ENCODE peak calls at places on chromosomes 11 and 22, in seven cellular contexts. One of them, this sample, is unnamed.

GRCh38 chr11:85947431-85948272 is 92.5 kb downstream of the CCDC83 start:
- DNase-seq in activated CD4-positive, alpha-beta T cell treated with anti-CD3 and anti-CD28 coated beads for 24 hours: peak
- DNase-seq in left ventricle myocardium inferior: no peak
- DNase-seq in NCI-H345: no peak
- DNase-seq in effector memory CD8-positive, alpha-beta T cell: no peak
- DNase-seq in hypothalamus: no peak
- DNase-seq in anterior cingulate cortex: no peak
- DNase-seq in this sample: peak

GRCh38 chr11:23961503-23962338 is 535.1 kb upstream of the LUZP2 start:
- DNase-seq in hypothalamus: no peak
- DNase-seq in anterior cingulate cortex: no peak
- DNase-seq in left ventricle myocardium inferior: no peak
- DNase-seq in NCI-H345: no peak
- DNase-seq in activated CD4-positive, alpha-beta T cell treated with anti-CD3 and anti-CD28 coated beads for 24 hours: no peak
- DNase-seq in effector memory CD8-positive, alpha-beta T cell: no peak
- DNase-seq in this sample: no peak

GRCh38 chr11:35040221-35040942 is 98.6 kb upstream of the CD44 start:
- DNase-seq in left ventricle myocardium inferior: no peak
- DNase-seq in hypothalamus: no peak
- DNase-seq in effector memory CD8-positive, alpha-beta T cell: peak
- DNase-seq in NCI-H345: no peak
- DNase-seq in activated CD4-positive, alpha-beta T cell treated with anti-CD3 and anti-CD28 coated beads for 24 hours: peak
- DNase-seq in anterior cingulate cortex: no peak
- DNase-seq in this sample: peak

GRCh38 chr11:66815646-66816045 is 27.6 kb upstream of the RCE1 start:
- DNase-seq in anterior cingulate cortex: no peak
- DNase-seq in hypothalamus: no peak
- DNase-seq in NCI-H345: no peak
- DNase-seq in activated CD4-positive, alpha-beta T cell treated with anti-CD3 and anti-CD28 coated beads for 24 hours: no peak
- DNase-seq in effector memory CD8-positive, alpha-beta T cell: no peak
- DNase-seq in left ventricle myocardium inferior: no peak
- DNase-seq in this sample: no peak

GRCh38 chr11:65826972-65827773 is 6.6 kb upstream of the SNX32 start:
- DNase-seq in effector memory CD8-positive, alpha-beta T cell: no peak
- DNase-seq in anterior cingulate cortex: no peak
- DNase-seq in hypothalamus: no peak
- DNase-seq in left ventricle myocardium inferior: no peak
- DNase-seq in activated CD4-positive, alpha-beta T cell treated with anti-CD3 and anti-CD28 coated beads for 24 hours: no peak
- DNase-seq in NCI-H345: no peak
- DNase-seq in this sample: no peak

GRCh38 chr22:28425211-28425610 is 254.4 kb downstream of the TTC28 start:
- DNase-seq in activated CD4-positive, alpha-beta T cell treated with anti-CD3 and anti-CD28 coated beads for 24 hours: no peak
- DNase-seq in NCI-H345: no peak
- DNase-seq in hypothalamus: no peak
- DNase-seq in effector memory CD8-positive, alpha-beta T cell: no peak
- DNase-seq in left ventricle myocardium inferior: no peak
- DNase-seq in anterior cingulate cortex: no peak
- DNase-seq in this sample: no peak

GRCh38 chr11:87076874-87077429 is 39.2 kb downstream of the TMEM135 start:
- DNase-seq in hypothalamus: no peak
- DNase-seq in activated CD4-positive, alpha-beta T cell treated with anti-CD3 and anti-CD28 coated beads for 24 hours: no peak
- DNase-seq in effector memory CD8-positive, alpha-beta T cell: no peak
- DNase-seq in NCI-H345: no peak
- DNase-seq in left ventricle myocardium inferior: no peak
- DNase-seq in anterior cingulate cortex: no peak
- DNase-seq in this sample: no peak

GRCh38 chr11:101870510-101870909 is 44.3 kb upstream of the CEP126 start:
- DNase-seq in left ventricle myocardium inferior: no peak
- DNase-seq in effector memory CD8-positive, alpha-beta T cell: no peak
- DNase-seq in activated CD4-positive, alpha-beta T cell treated with anti-CD3 and anti-CD28 coated beads for 24 hours: no peak
- DNase-seq in anterior cingulate cortex: no peak
- DNase-seq in hypothalamus: no peak
- DNase-seq in NCI-H345: no peak
- DNase-seq in this sample: peak

GRCh38 chr11:81907996-81908395 is 825.7 kb downstream of the FAM181B start:
- DNase-seq in hypothalamus: no peak
- DNase-seq in effector memory CD8-positive, alpha-beta T cell: no peak
- DNase-seq in anterior cingulate cortex: no peak
- DNase-seq in left ventricle myocardium inferior: no peak
- DNase-seq in activated CD4-positive, alpha-beta T cell treated with anti-CD3 and anti-CD28 coated beads for 24 hours: no peak
- DNase-seq in NCI-H345: no peak
- DNase-seq in this sample: no peak

GRCh38 chr11:128896356-128896755 is 5.2 kb downstream of the KCNJ5 start:
- DNase-seq in effector memory CD8-positive, alpha-beta T cell: no peak
- DNase-seq in left ventricle myocardium inferior: no peak
- DNase-seq in NCI-H345: no peak
- DNase-seq in activated CD4-positive, alpha-beta T cell treated with anti-CD3 and anti-CD28 coated beads for 24 hours: no peak
- DNase-seq in hypothalamus: no peak
- DNase-seq in anterior cingulate cortex: no peak
- DNase-seq in this sample: peak

GRCh38 chr22:42688241-42688913 is 32.3 kb downstream of the A4GALT start:
- DNase-seq in anterior cingulate cortex: peak
- DNase-seq in hypothalamus: peak
- DNase-seq in NCI-H345: peak
- DNase-seq in left ventricle myocardium inferior: peak
- DNase-seq in activated CD4-positive, alpha-beta T cell treated with anti-CD3 and anti-CD28 coated beads for 24 hours: no peak
- DNase-seq in effector memory CD8-positive, alpha-beta T cell: no peak
- DNase-seq in this sample: peak

GRCh38 chr11:32861850-32862577 is 30.6 kb upstream of the QSER1 start:
- DNase-seq in activated CD4-positive, alpha-beta T cell treated with anti-CD3 and anti-CD28 coated beads for 24 hours: no peak
- DNase-seq in hypothalamus: no peak
- DNase-seq in anterior cingulate cortex: no peak
- DNase-seq in NCI-H345: no peak
- DNase-seq in effector memory CD8-positive, alpha-beta T cell: no peak
- DNase-seq in left ventricle myocardium inferior: no peak
- DNase-seq in this sample: no peak

GRCh38 chr11:34480339-34480738 is 33.3 kb downstream of the ELF5 start:
- DNase-seq in left ventricle myocardium inferior: no peak
- DNase-seq in NCI-H345: no peak
- DNase-seq in effector memory CD8-positive, alpha-beta T cell: no peak
- DNase-seq in hypothalamus: no peak
- DNase-seq in anterior cingulate cortex: no peak
- DNase-seq in activated CD4-positive, alpha-beta T cell treated with anti-CD3 and anti-CD28 coated beads for 24 hours: no peak
- DNase-seq in this sample: peak

GRCh38 chr11:70579376-70579955 is 181.1 kb downstream of the CTTN start:
- DNase-seq in NCI-H345: no peak
- DNase-seq in activated CD4-positive, alpha-beta T cell treated with anti-CD3 and anti-CD28 coated beads for 24 hours: no peak
- DNase-seq in effector memory CD8-positive, alpha-beta T cell: no peak
- DNase-seq in anterior cingulate cortex: no peak
- DNase-seq in hypothalamus: no peak
- DNase-seq in left ventricle myocardium inferior: no peak
- DNase-seq in this sample: no peak

GRCh38 chr11:3359092-3359824 is 19.7 kb downstream of the ZNF195 start:
- DNase-seq in effector memory CD8-positive, alpha-beta T cell: no peak
- DNase-seq in hypothalamus: no peak
- DNase-seq in NCI-H345: no peak
- DNase-seq in left ventricle myocardium inferior: no peak
- DNase-seq in activated CD4-positive, alpha-beta T cell treated with anti-CD3 and anti-CD28 coated beads for 24 hours: no peak
- DNase-seq in anterior cingulate cortex: no peak
- DNase-seq in this sample: no peak

GRCh38 chr11:9489366-9489765 is 28.6 kb downstream of the ZNF143 start:
- DNase-seq in activated CD4-positive, alpha-beta T cell treated with anti-CD3 and anti-CD28 coated beads for 24 hours: no peak
- DNase-seq in effector memory CD8-positive, alpha-beta T cell: no peak
- DNase-seq in hypothalamus: no peak
- DNase-seq in NCI-H345: no peak
- DNase-seq in left ventricle myocardium inferior: no peak
- DNase-seq in anterior cingulate cortex: no peak
- DNase-seq in this sample: peak

GRCh38 chr22:41001722-41002122 is 50.5 kb downstream of the RBX1 start:
- DNase-seq in left ventricle myocardium inferior: no peak
- DNase-seq in hypothalamus: no peak
- DNase-seq in anterior cingulate cortex: no peak
- DNase-seq in activated CD4-positive, alpha-beta T cell treated with anti-CD3 and anti-CD28 coated beads for 24 hours: no peak
- DNase-seq in NCI-H345: no peak
- DNase-seq in effector memory CD8-positive, alpha-beta T cell: no peak
- DNase-seq in this sample: peak

GRCh38 chr11:110186867-110187266 is 93.7 kb downstream of the ZC3H12C start:
- DNase-seq in NCI-H345: no peak
- DNase-seq in anterior cingulate cortex: no peak
- DNase-seq in effector memory CD8-positive, alpha-beta T cell: no peak
- DNase-seq in activated CD4-positive, alpha-beta T cell treated with anti-CD3 and anti-CD28 coated beads for 24 hours: no peak
- DNase-seq in hypothalamus: no peak
- DNase-seq in left ventricle myocardium inferior: no peak
- DNase-seq in this sample: no peak

GRCh38 chr11:134466909-134467567 is 55.0 kb upstream of the B3GAT1 start:
- DNase-seq in activated CD4-positive, alpha-beta T cell treated with anti-CD3 and anti-CD28 coated beads for 24 hours: no peak
- DNase-seq in left ventricle myocardium inferior: no peak
- DNase-seq in anterior cingulate cortex: no peak
- DNase-seq in NCI-H345: no peak
- DNase-seq in hypothalamus: no peak
- DNase-seq in effector memory CD8-positive, alpha-beta T cell: no peak
- DNase-seq in this sample: no peak

GRCh38 chr11:122808494-122808893 is 29.8 kb upstream of the CRTAM start:
- DNase-seq in activated CD4-positive, alpha-beta T cell treated with anti-CD3 and anti-CD28 coated beads for 24 hours: no peak
- DNase-seq in hypothalamus: no peak
- DNase-seq in effector memory CD8-positive, alpha-beta T cell: no peak
- DNase-seq in NCI-H345: no peak
- DNase-seq in left ventricle myocardium inferior: peak
- DNase-seq in anterior cingulate cortex: no peak
- DNase-seq in this sample: peak

GRCh38 chr11:44709281-44709562 is 17.5 kb upstream of the TSPAN18 start:
- DNase-seq in activated CD4-positive, alpha-beta T cell treated with anti-CD3 and anti-CD28 coated beads for 24 hours: no peak
- DNase-seq in effector memory CD8-positive, alpha-beta T cell: no peak
- DNase-seq in hypothalamus: no peak
- DNase-seq in anterior cingulate cortex: no peak
- DNase-seq in NCI-H345: no peak
- DNase-seq in left ventricle myocardium inferior: no peak
- DNase-seq in this sample: no peak

GRCh38 chr22:45053094-45053493 is 43.3 kb upstream of the PHF21B start:
- DNase-seq in left ventricle myocardium inferior: no peak
- DNase-seq in hypothalamus: no peak
- DNase-seq in effector memory CD8-positive, alpha-beta T cell: no peak
- DNase-seq in NCI-H345: no peak
- DNase-seq in anterior cingulate cortex: no peak
- DNase-seq in activated CD4-positive, alpha-beta T cell treated with anti-CD3 and anti-CD28 coated beads for 24 hours: no peak
- DNase-seq in this sample: no peak

GRCh38 chr11:19777032-19777341 is 64.3 kb downstream of the NAV2 start:
- DNase-seq in activated CD4-positive, alpha-beta T cell treated with anti-CD3 and anti-CD28 coated beads for 24 hours: no peak
- DNase-seq in NCI-H345: peak
- DNase-seq in left ventricle myocardium inferior: no peak
- DNase-seq in effector memory CD8-positive, alpha-beta T cell: no peak
- DNase-seq in anterior cingulate cortex: no peak
- DNase-seq in hypothalamus: peak
- DNase-seq in this sample: peak

GRCh38 chr11:47271961-47272661 is 2.2 kb downstream of the MADD start:
- DNase-seq in NCI-H345: peak
- DNase-seq in effector memory CD8-positive, alpha-beta T cell: no peak
- DNase-seq in anterior cingulate cortex: no peak
- DNase-seq in left ventricle myocardium inferior: peak
- DNase-seq in activated CD4-positive, alpha-beta T cell treated with anti-CD3 and anti-CD28 coated beads for 24 hours: no peak
- DNase-seq in hypothalamus: no peak
- DNase-seq in this sample: no peak

GRCh38 chr22:40345801-40346177 is 511 bp upstream of the ADSL start:
- DNase-seq in activated CD4-positive, alpha-beta T cell treated with anti-CD3 and anti-CD28 coated beads for 24 hours: peak
- DNase-seq in effector memory CD8-positive, alpha-beta T cell: peak
- DNase-seq in anterior cingulate cortex: no peak
- DNase-seq in hypothalamus: no peak
- DNase-seq in left ventricle myocardium inferior: no peak
- DNase-seq in NCI-H345: no peak
- DNase-seq in this sample: peak

GRCh38 chr11:111735262-111736116 is 30.7 kb downstream of the PPP2R1B start:
- DNase-seq in left ventricle myocardium inferior: peak
- DNase-seq in activated CD4-positive, alpha-beta T cell treated with anti-CD3 and anti-CD28 coated beads for 24 hours: no peak
- DNase-seq in NCI-H345: peak
- DNase-seq in hypothalamus: peak
- DNase-seq in anterior cingulate cortex: peak
- DNase-seq in effector memory CD8-positive, alpha-beta T cell: no peak
- DNase-seq in this sample: peak

GRCh38 chr22:43207386-43207785 is 20.5 kb upstream of the TTLL12 start:
- DNase-seq in anterior cingulate cortex: no peak
- DNase-seq in activated CD4-positive, alpha-beta T cell treated with anti-CD3 and anti-CD28 coated beads for 24 hours: no peak
- DNase-seq in left ventricle myocardium inferior: no peak
- DNase-seq in hypothalamus: no peak
- DNase-seq in NCI-H345: no peak
- DNase-seq in effector memory CD8-positive, alpha-beta T cell: no peak
- DNase-seq in this sample: no peak

GRCh38 chr11:12449961-12450715 is 72.8 kb downstream of the PARVA start:
- DNase-seq in anterior cingulate cortex: no peak
- DNase-seq in effector memory CD8-positive, alpha-beta T cell: no peak
- DNase-seq in hypothalamus: no peak
- DNase-seq in left ventricle myocardium inferior: no peak
- DNase-seq in activated CD4-positive, alpha-beta T cell treated with anti-CD3 and anti-CD28 coated beads for 24 hours: no peak
- DNase-seq in NCI-H345: no peak
- DNase-seq in this sample: no peak

GRCh38 chr11:34358666-34359547 is 1.1 kb upstream of the ABTB2 start:
- DNase-seq in left ventricle myocardium inferior: peak
- DNase-seq in hypothalamus: peak
- DNase-seq in activated CD4-positive, alpha-beta T cell treated with anti-CD3 and anti-CD28 coated beads for 24 hours: peak
- DNase-seq in anterior cingulate cortex: peak
- DNase-seq in effector memory CD8-positive, alpha-beta T cell: peak
- DNase-seq in NCI-H345: peak
- DNase-seq in this sample: peak

GRCh38 chr11:119356349-119357031 is 10.0 kb upstream of the MFRP start:
- DNase-seq in activated CD4-positive, alpha-beta T cell treated with anti-CD3 and anti-CD28 coated beads for 24 hours: peak
- DNase-seq in NCI-H345: peak
- DNase-seq in effector memory CD8-positive, alpha-beta T cell: peak
- DNase-seq in left ventricle myocardium inferior: peak
- DNase-seq in hypothalamus: peak
- DNase-seq in anterior cingulate cortex: peak
- DNase-seq in this sample: peak

GRCh38 chr11:77299528-77299993 is 1.9 kb downstream of the GDPD4 start:
- DNase-seq in anterior cingulate cortex: no peak
- DNase-seq in NCI-H345: peak
- DNase-seq in effector memory CD8-positive, alpha-beta T cell: no peak
- DNase-seq in activated CD4-positive, alpha-beta T cell treated with anti-CD3 and anti-CD28 coated beads for 24 hours: no peak
- DNase-seq in left ventricle myocardium inferior: no peak
- DNase-seq in hypothalamus: no peak
- DNase-seq in this sample: no peak

GRCh38 chr11:19498986-19499669 is 213.5 kb upstream of the NAV2 start:
- DNase-seq in left ventricle myocardium inferior: no peak
- DNase-seq in hypothalamus: no peak
- DNase-seq in NCI-H345: no peak
- DNase-seq in activated CD4-positive, alpha-beta T cell treated with anti-CD3 and anti-CD28 coated beads for 24 hours: no peak
- DNase-seq in anterior cingulate cortex: no peak
- DNase-seq in effector memory CD8-positive, alpha-beta T cell: no peak
- DNase-seq in this sample: no peak

GRCh38 chr11:104781037-104781436 is 117.2 kb downstream of the CASP12 start:
- DNase-seq in anterior cingulate cortex: no peak
- DNase-seq in NCI-H345: no peak
- DNase-seq in hypothalamus: no peak
- DNase-seq in activated CD4-positive, alpha-beta T cell treated with anti-CD3 and anti-CD28 coated beads for 24 hours: no peak
- DNase-seq in left ventricle myocardium inferior: no peak
- DNase-seq in effector memory CD8-positive, alpha-beta T cell: no peak
- DNase-seq in this sample: no peak

GRCh38 chr11:75105462-75105925 is 8.8 kb upstream of the OR2AT4 start:
- DNase-seq in NCI-H345: peak
- DNase-seq in anterior cingulate cortex: no peak
- DNase-seq in activated CD4-positive, alpha-beta T cell treated with anti-CD3 and anti-CD28 coated beads for 24 hours: no peak
- DNase-seq in left ventricle myocardium inferior: no peak
- DNase-seq in effector memory CD8-positive, alpha-beta T cell: no peak
- DNase-seq in hypothalamus: no peak
- DNase-seq in this sample: no peak

GRCh38 chr11:131109256-131109655 is 193.0 kb upstream of the SNX19 start:
- DNase-seq in hypothalamus: no peak
- DNase-seq in left ventricle myocardium inferior: no peak
- DNase-seq in activated CD4-positive, alpha-beta T cell treated with anti-CD3 and anti-CD28 coated beads for 24 hours: no peak
- DNase-seq in effector memory CD8-positive, alpha-beta T cell: no peak
- DNase-seq in NCI-H345: no peak
- DNase-seq in anterior cingulate cortex: no peak
- DNase-seq in this sample: peak

GRCh38 chr11:3135491-3136440 is 29.3 kb downstream of the OSBPL5 start:
- DNase-seq in effector memory CD8-positive, alpha-beta T cell: peak
- DNase-seq in hypothalamus: no peak
- DNase-seq in NCI-H345: no peak
- DNase-seq in anterior cingulate cortex: no peak
- DNase-seq in activated CD4-positive, alpha-beta T cell treated with anti-CD3 and anti-CD28 coated beads for 24 hours: no peak
- DNase-seq in left ventricle myocardium inferior: peak
- DNase-seq in this sample: no peak

This sample was measured in adipocyte.